ENCODE peak calls at places on chromosome 5, in five cellular contexts. N is NCI-H1694, D is breast epithelium, X is EH, W is RKO. H is an unnamed sample.

GRCh38 chr5:131252824-131253171 is 11.1 kb upstream of the CDC42SE2 start:
- DNase-seq in X (no peak), W (no peak), N (no peak), D (no peak), H (no peak)

GRCh38 chr5:17154211-17154996 is 63.0 kb upstream of the BASP1 start:
- DNase-seq in D (no peak), W (peak), X (peak), N (no peak), H (peak)

GRCh38 chr5:44779167-44779566 is 29.6 kb upstream of the MRPS30 start:
- DNase-seq in W (no peak), N (no peak), D (no peak), X (no peak), H (no peak)

GRCh38 chr5:7869474-7870136 is 657 bp downstream of the MTRR start:
- DNase-seq in X (peak), W (peak), D (no peak), N (no peak), H (peak)

GRCh38 chr5:160486573-160486972 is 64.9 kb downstream of the PTTG1 start:
- DNase-seq in W (no peak), N (no peak), D (no peak), X (no peak), H (no peak)

GRCh38 chr5:180343110-180343845 is 9.9 kb downstream of the GFPT2 start:
- DNase-seq in X (peak), W (no peak), N (no peak), D (no peak), H (peak)

GRCh38 chr5:168227973-168228615 is 63.4 kb upstream of the WWC1 start:
- DNase-seq in W (no peak), D (no peak), X (peak), N (no peak), H (no peak)

GRCh38 chr5:8053270-8053669 is 184.3 kb downstream of the MTRR start:
- DNase-seq in N (no peak), W (no peak), X (no peak), D (no peak), H (no peak)

GRCh38 chr5:9534881-9535517 is 10.9 kb downstream of the SEMA5A start:
- DNase-seq in W (no peak), D (no peak), X (no peak), N (no peak), H (no peak)

GRCh38 chr5:58407042-58407709 is 52.7 kb downstream of the PLK2 start:
- DNase-seq in X (peak), N (no peak), D (no peak), W (peak), H (peak)

GRCh38 chr5:1374030-1374679 is 29.3 kb upstream of the CLPTM1L start:
- DNase-seq in W (no peak), D (no peak), N (no peak), X (no peak), H (no peak)

GRCh38 chr5:14672508-14673394 is 8.2 kb downstream of the OTULIN start:
- DNase-seq in W (peak), X (peak), D (no peak), N (no peak), H (peak)

GRCh38 chr5:117077142-117077541 is 502.5 kb upstream of the SEMA6A start:
- DNase-seq in X (no peak), D (no peak), N (no peak), W (peak), H (no peak)

GRCh38 chr5:93603711-93604118 is 20.7 kb downstream of the NR2F1 start:
- DNase-seq in X (no peak), D (no peak), N (no peak), W (no peak), H (no peak)

GRCh38 chr5:156815988-156816599 is 34.0 kb upstream of the PPP1R2B start:
- DNase-seq in N (peak), W (peak), D (no peak), X (peak), H (no peak)

GRCh38 chr5:161547573-161548471 is 1.3 kb upstream of the GABRB2 start:
- DNase-seq in N (peak), D (no peak), X (no peak), W (no peak), H (peak)

GRCh38 chr5:32329395-32329834 is 16.7 kb upstream of the MTMR12 start:
- DNase-seq in W (peak), X (peak), D (peak), N (peak), H (peak)

H was measured in osteoblast.